ENCODE peak calls at places on chromosomes 13 and 19, in four cellular contexts. One of them, this sample, is unnamed.

GRCh38 chr13:40469581-40470282 is 196.7 kb downstream of the FOXO1 start:
- DNase-seq in HepG2: no peak
- DNase-seq in ovary: no peak
- DNase-seq in stomach: no peak
- DNase-seq in this sample: no peak

GRCh38 chr19:7188682-7189629 is 105.3 kb downstream of the INSR start:
- DNase-seq in stomach: no peak
- DNase-seq in HepG2: peak; percentile 84
- DNase-seq in ovary: no peak
- DNase-seq in this sample: no peak

GRCh38 chr13:40515702-40516101 is 150.7 kb downstream of the FOXO1 start:
- DNase-seq in HepG2: no peak
- DNase-seq in ovary: no peak
- DNase-seq in stomach: no peak
- DNase-seq in this sample: no peak

GRCh38 chr19:43739836-43740235 is 14.9 kb downstream of the SMG9 start:
- DNase-seq in stomach: peak; percentile 67
- DNase-seq in HepG2: no peak
- DNase-seq in ovary: no peak
- DNase-seq in this sample: peak; percentile 87

GRCh38 chr19:1087813-1088418 is 7.3 kb downstream of the POLR2E start:
- DNase-seq in HepG2: no peak
- DNase-seq in ovary: no peak
- DNase-seq in stomach: no peak
- DNase-seq in this sample: peak; percentile 69

GRCh38 chr19:18419699-18420460 is 682 bp downstream of the SSBP4 start:
- DNase-seq in ovary: peak; percentile 67
- DNase-seq in HepG2: peak; percentile 55
- DNase-seq in stomach: no peak
- DNase-seq in this sample: peak; percentile 65

GRCh38 chr19:50573741-50574461 is 5.7 kb upstream of the LRRC4B start:
- DNase-seq in stomach: no peak
- DNase-seq in ovary: no peak
- DNase-seq in HepG2: no peak
- DNase-seq in this sample: no peak

GRCh38 chr19:15297416-15298224 is 34.7 kb downstream of the BRD4 start:
- DNase-seq in stomach: no peak
- DNase-seq in ovary: no peak
- DNase-seq in HepG2: peak; percentile 99
- DNase-seq in this sample: peak; percentile 43

GRCh38 chr19:32607479-32607878 is 26.5 kb downstream of the PDCD5 start:
- DNase-seq in ovary: no peak
- DNase-seq in stomach: no peak
- DNase-seq in HepG2: no peak
- DNase-seq in this sample: no peak

GRCh38 chr19:3986260-3987041 is 1.2 kb upstream of the EEF2 start:
- DNase-seq in ovary: no peak
- DNase-seq in stomach: peak; percentile 57
- DNase-seq in HepG2: peak; percentile 72
- DNase-seq in this sample: peak; percentile 70
- TF ChIP-seq CTCF in ovary: peak; percentile 22
- TF ChIP-seq CTCF in stomach: peak; percentile 56
- TF ChIP-seq CTCF in HepG2: peak; percentile 72
- TF ChIP-seq CTCF in this sample: peak; percentile 69

GRCh38 chr19:19821366-19822147 is at the start of gene ZNF506:
- DNase-seq in ovary: peak; percentile 99
- DNase-seq in HepG2: no peak
- DNase-seq in stomach: peak; percentile 100
- DNase-seq in this sample: peak; percentile 99
- TF ChIP-seq EP300 in ovary: no peak
- TF ChIP-seq EP300 in HepG2: no peak
- TF ChIP-seq EP300 in stomach: no peak
- TF ChIP-seq EP300 in this sample: no peak

GRCh38 chr13:113573065-113573464 is 11.5 kb upstream of the TFDP1 start:
- DNase-seq in stomach: no peak
- DNase-seq in HepG2: no peak
- DNase-seq in ovary: no peak
- DNase-seq in this sample: no peak
- TF ChIP-seq CTCF in stomach: no peak
- TF ChIP-seq CTCF in HepG2: no peak
- TF ChIP-seq CTCF in ovary: no peak
- TF ChIP-seq CTCF in this sample: no peak

DNA sequence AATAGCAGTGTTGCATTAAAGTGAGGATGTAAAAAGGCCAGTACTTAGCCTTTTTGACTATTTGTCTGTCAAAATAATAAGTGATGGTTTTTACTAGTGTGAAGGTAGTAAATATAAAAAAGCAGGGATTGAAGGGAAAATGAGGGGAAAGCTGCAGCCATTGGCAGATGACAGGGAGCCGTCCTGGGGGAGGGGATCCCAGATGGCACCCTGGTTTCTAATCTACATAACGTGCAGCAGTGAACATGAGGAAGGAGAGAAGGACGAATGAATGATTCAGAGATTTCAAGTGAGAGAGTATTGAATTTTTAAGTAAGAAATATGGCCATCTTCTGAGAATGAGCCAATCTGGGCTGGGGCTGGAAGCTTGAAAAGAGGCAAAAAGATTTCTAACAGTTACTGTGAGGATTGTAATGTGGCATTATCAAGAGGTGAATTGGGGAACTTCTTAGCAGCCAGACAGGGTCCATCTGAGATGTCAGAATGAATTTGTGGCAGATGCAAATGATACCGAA is 414.2 kb downstream of the MYO16 start:
- DNase-seq in ovary: no peak
- DNase-seq in HepG2: no peak
- DNase-seq in stomach: no peak
- DNase-seq in this sample: no peak
- TF ChIP-seq EP300 in ovary: no peak
- TF ChIP-seq EP300 in HepG2: no peak
- TF ChIP-seq EP300 in stomach: no peak
- TF ChIP-seq EP300 in this sample: no peak

GRCh38 chr13:72781461-72782439 is at the start of the genes DIS3 and PIBF1:
- DNase-seq in stomach: peak; percentile 96
- DNase-seq in HepG2: peak; percentile 97
- DNase-seq in ovary: peak; percentile 95
- DNase-seq in this sample: peak; percentile 98
- TF ChIP-seq CTCF in stomach: no peak
- TF ChIP-seq CTCF in HepG2: no peak
- TF ChIP-seq CTCF in ovary: no peak
- TF ChIP-seq CTCF in this sample: peak; percentile 3

GRCh38 chr19:20250627-20251026 is 83.6 kb downstream of the ZNF486 start:
- DNase-seq in HepG2: no peak
- DNase-seq in ovary: no peak
- DNase-seq in stomach: no peak
- DNase-seq in this sample: no peak
- TF ChIP-seq EP300 in HepG2: no peak
- TF ChIP-seq EP300 in ovary: no peak
- TF ChIP-seq EP300 in stomach: no peak
- TF ChIP-seq EP300 in this sample: no peak

DNA sequence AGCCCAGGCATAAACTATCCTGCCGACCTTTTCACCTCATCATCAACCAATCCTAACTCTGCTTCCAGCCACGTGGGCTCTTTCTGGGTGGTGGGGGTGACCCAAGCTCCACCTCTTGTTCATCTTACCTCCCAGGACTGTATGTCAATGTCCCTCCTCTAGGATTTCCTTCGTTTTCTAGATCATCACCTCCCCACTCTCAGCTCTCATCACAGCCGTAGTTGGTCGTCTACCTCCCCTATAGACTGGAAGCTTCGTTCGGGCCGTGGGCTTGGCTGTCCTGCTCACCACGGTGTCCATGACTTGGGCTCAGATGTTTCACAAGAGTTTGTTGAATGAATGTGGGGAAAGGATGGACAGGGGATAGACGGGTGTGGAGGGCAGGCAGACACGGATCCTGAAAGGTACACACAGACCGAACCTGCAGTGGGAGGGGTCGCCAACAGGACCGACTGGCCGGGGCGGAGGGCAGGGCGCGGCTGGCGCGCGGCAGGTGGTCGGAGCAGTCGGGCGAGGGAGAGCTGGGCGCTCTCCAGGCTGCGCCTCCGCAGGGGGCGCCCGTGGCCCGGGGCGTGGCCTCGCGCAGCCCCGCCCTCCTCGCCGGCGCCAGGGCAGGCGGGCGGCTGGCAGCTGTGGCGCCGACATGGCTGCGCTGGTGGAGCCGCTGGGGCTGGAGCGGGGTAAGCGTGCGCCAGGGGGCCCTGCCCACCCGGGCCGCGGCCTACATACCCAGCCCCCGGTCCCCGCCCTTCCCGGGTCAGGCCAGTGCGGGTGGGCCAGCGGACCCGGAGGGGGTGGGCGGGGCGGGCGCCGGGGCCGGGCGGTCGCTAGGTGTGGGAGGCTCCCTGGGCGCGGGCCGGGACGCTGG is at the start of gene LIN7B:
- DNase-seq in ovary: peak; percentile 82
- DNase-seq in stomach: peak; percentile 77
- DNase-seq in HepG2: peak; percentile 67
- DNase-seq in this sample: peak; percentile 74
- TF ChIP-seq CTCF in ovary: no peak
- TF ChIP-seq CTCF in stomach: peak; percentile 39
- TF ChIP-seq CTCF in HepG2: peak; percentile 64
- TF ChIP-seq CTCF in this sample: peak; percentile 46

DNA sequence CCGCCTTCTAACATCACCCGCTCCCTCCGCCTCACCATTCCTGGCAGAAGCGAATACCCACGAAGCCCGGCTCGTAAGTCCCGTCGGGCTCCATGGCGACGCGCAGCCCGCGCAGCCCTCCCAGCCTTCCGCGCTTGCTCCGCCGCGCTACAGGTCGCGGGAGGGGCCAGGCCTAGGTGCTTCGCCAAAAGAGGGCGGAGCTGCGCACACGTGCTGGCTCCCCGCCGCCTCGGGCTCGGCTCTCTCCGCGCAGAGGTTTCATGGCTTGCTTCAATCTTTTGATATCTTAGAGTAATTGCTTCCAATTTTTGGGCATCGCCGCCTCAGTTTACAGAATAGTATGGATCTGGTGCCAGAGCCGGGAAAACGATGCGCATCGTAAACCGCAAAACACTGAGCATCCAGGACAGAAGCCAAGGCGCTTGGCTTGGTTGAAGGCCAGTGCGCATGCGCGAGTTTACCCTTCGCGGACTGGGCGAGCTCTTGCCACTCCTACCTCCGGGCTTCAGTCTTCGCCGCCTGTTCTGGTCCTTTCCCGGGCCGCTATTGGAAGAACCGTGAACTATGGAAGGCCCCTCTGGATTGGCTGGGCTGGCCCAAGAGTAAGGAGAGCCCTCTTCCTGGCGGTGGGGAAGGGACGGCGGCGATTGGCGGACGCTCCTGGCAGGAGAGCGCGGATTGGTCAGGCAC is at the start of gene POLR2I:
- DNase-seq in stomach: peak; percentile 99
- DNase-seq in ovary: peak; percentile 99
- DNase-seq in HepG2: peak; percentile 99
- DNase-seq in this sample: peak; percentile 99
- TF ChIP-seq EP300 in stomach: no peak
- TF ChIP-seq EP300 in ovary: no peak
- TF ChIP-seq EP300 in HepG2: no peak
- TF ChIP-seq EP300 in this sample: no peak

DNA sequence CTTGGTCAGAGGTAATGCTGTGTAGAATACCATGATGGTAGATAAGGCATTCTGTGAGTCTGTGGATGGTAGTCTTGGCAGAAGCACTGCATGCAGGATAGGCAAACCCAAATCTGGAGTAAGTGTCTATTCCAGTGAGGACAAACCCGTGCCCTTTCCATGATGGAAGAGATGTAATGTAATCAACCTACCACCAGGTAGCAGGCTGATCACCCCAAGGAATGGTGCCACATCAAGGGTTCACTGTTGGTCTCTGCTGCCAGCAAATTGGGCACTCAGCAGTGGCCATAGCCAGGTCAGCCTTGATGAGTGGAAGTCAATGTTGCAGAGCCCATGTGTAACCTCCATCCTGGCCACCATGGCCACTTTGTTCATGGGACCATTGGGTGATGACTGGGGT is 155.0 kb downstream of the RAP2A start:
- DNase-seq in HepG2: no peak
- DNase-seq in ovary: no peak
- DNase-seq in stomach: no peak
- DNase-seq in this sample: no peak
- TF ChIP-seq CTCF in HepG2: peak; percentile 18
- TF ChIP-seq CTCF in ovary: no peak
- TF ChIP-seq CTCF in stomach: no peak
- TF ChIP-seq CTCF in this sample: no peak

GRCh38 chr19:46988614-46989230 is 30.9 kb upstream of the NPAS1 start:
- DNase-seq in HepG2: no peak
- DNase-seq in ovary: no peak
- DNase-seq in stomach: no peak
- DNase-seq in this sample: no peak

GRCh38 chr19:46992699-46993535 is 26.7 kb upstream of the NPAS1 start:
- DNase-seq in HepG2: no peak
- DNase-seq in ovary: peak; percentile 83
- DNase-seq in stomach: no peak
- DNase-seq in this sample: no peak

GRCh38 chr19:46994141-46994686 is 25.4 kb upstream of the NPAS1 start:
- DNase-seq in ovary: no peak
- DNase-seq in HepG2: no peak
- DNase-seq in stomach: no peak
- DNase-seq in this sample: no peak

GRCh38 chr19:46993622-46994021 is 26.0 kb upstream of the NPAS1 start:
- DNase-seq in ovary: no peak
- DNase-seq in HepG2: no peak
- DNase-seq in stomach: no peak
- DNase-seq in this sample: no peak

DNA sequence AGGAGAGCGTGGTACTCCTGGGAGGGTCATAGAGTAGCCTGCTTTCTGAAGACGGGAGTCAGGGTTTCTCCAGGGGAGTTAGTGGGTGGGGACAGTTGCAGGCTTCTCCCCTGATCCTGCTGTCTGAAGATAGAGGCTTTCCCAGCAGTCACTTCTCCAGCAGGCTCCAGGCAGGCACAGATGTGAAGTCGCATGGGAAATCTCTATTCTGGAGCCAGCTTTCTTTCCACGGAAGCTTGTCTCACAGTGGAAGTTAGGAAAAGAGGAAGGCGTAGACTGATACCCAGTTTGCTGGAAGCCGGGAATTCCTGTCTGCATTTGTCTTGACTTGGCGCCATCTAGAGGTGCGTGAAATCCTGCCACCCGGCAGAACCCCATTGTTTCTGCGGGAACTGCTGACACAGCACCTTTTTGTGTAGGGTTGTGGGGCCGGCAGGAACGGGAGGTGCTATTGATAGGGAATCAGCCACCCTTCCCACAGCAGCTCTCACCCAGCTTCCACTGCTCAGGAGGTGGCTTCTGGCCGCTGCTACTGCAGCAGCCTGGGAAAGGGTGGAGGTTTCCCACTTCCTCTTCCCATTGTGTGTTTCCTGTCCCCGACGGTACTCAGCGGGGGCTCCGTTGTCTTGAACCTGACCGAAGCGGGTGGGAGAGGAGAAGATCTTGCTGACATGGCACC is 28.5 kb upstream of the NPAS1 start:
- DNase-seq in ovary: peak; percentile 89
- DNase-seq in stomach: peak; percentile 80
- DNase-seq in HepG2: peak; percentile 64
- DNase-seq in this sample: peak; percentile 86
- TF ChIP-seq EP300 in ovary: no peak
- TF ChIP-seq EP300 in stomach: no peak
- TF ChIP-seq EP300 in HepG2: no peak
- TF ChIP-seq EP300 in this sample: no peak

This sample was measured in transverse colon.